ENCODE peak calls at places on chromosomes 6 and 20, in eight cellular contexts. T is PC-3, D is GM23248, Z is HepG2, S is A673, Y is GM23338, Q is fibroblast of lung, R is H1. J is an unnamed sample. For H3K27me3, the result is how much of the 10 kb centered on the place peaks cover.

GRCh38 chr20:710762-711120 is 35.1 kb upstream of the SCRT2 start:
- DNase-seq in T (no peak), D (no peak), Q (no peak), R (no peak), Y (peak), S (no peak), Z (no peak), J (no peak)

GRCh38 chr20:760751-761417 is 7.4 kb downstream of the SLC52A3 start:
- DNase-seq in Z (peak), T (no peak), S (peak), R (peak), D (peak), Y (peak), Q (no peak), J (no peak)

GRCh38 chr6:116115781-116116180 is 10.2 kb downstream of the COL10A1 start:
- DNase-seq in T (peak), Y (no peak), Z (no peak), S (peak), R (no peak), D (peak), Q (peak), J (no peak)

GRCh38 chr6:44002591-44003344 is 124.5 kb downstream of the MRPL14 start:
- DNase-seq in T (no peak), R (peak), Z (no peak), Q (peak), Y (peak), D (peak), S (peak), J (peak)

GRCh38 chr6:11653028-11653583 is 115.6 kb downstream of the TMEM170B start:
- DNase-seq in R (peak), T (peak), D (peak), Y (peak), S (peak), Z (peak), Q (peak), J (peak)

GRCh38 chr20:37915800-37916570 is 13.1 kb downstream of the VSTM2L start:
- DNase-seq in Q (no peak), R (no peak), Z (peak), Y (peak), D (no peak), T (no peak), S (peak), J (no peak)

GRCh38 chr20:23205221-23205620 is 119.1 kb upstream of the CD93 start:
- DNase-seq in D (no peak), S (no peak), Q (no peak), Y (peak), T (no peak), Z (no peak), R (no peak), J (no peak)

GRCh38 chr20:53399592-53400335 is 193.9 kb downstream of the ZNF217 start:
- DNase-seq in Y (no peak), R (no peak), T (no peak), Z (no peak), D (no peak), Q (no peak), S (no peak), J (peak)

GRCh38 chr6:24600903-24601302 is 45.1 kb downstream of the KIAA0319 start:
- DNase-seq in T (no peak), D (no peak), Z (no peak), S (no peak), R (no peak), Y (peak), Q (no peak), J (no peak)

GRCh38 chr20:61868466-61869090 is 197.1 kb downstream of the TAF4 start:
- DNase-seq in D (no peak), T (no peak), R (no peak), Q (no peak), Y (no peak), S (no peak), Z (no peak), J (no peak)

GRCh38 chr6:104943781-104944180 is 13.1 kb upstream of the LIN28B start:
- DNase-seq in R (no peak), Q (peak), T (peak), D (peak), Z (no peak), Y (no peak), S (peak), J (no peak)

GRCh38 chr20:47883186-47883585 is 97.9 kb upstream of the SULF2 start:
- DNase-seq in Y (no peak), Z (no peak), R (no peak), T (no peak), S (no peak), D (no peak), Q (no peak), J (no peak)

GRCh38 chr6:138162104-138162946 is 586 bp downstream of the ARFGEF3 start:
- DNase-seq in Z (no peak), D (peak), S (peak), R (no peak), T (peak), Q (peak), Y (peak), J (no peak)

GRCh38 chr6:17870302-17871168 is 116.9 kb downstream of the KIF13A start:
- DNase-seq in Y (no peak), D (peak), Q (no peak), R (no peak), S (no peak), T (no peak), Z (no peak), J (no peak)

GRCh38 chr20:62737271-62737761 is 28.7 kb downstream of the NTSR1 start:
- DNase-seq in R (no peak), S (no peak), Q (peak), D (no peak), Y (no peak), Z (no peak), T (no peak), J (no peak)

GRCh38 chr6:162940426-162940825 is 212.7 kb downstream of the PACRG start:
- DNase-seq in Q (peak), D (peak), R (no peak), T (no peak), S (no peak), Z (no peak), Y (no peak), J (no peak)

DNA sequence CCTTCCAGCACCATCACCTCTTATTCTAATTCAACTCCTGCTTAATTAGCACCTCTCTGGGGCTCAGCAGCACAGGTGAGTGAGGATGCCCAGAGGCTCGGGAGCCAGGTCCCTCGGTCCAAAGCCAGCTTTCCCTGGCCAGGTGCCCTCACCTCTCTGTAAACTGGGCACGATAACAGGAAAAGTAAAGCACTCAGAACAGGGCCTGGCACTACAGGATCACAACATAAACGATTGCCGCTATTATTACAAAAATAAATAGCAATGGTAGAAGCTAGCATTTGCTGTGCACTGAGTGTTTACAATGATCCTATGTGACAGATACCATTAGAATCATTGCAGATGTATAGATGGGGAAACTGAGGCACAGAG is 2.6 kb downstream of the BPIFB2 start:
- DNase-seq in D (no peak), Y (no peak), S (no peak), Q (no peak), T (no peak), Z (no peak), R (no peak), J (no peak)
- H3K27me3 ChIP-seq in D (under half), Y (under half), S (under half), Q (under half), T (under half), Z (under half), R (under half), J (under half)

DNA sequence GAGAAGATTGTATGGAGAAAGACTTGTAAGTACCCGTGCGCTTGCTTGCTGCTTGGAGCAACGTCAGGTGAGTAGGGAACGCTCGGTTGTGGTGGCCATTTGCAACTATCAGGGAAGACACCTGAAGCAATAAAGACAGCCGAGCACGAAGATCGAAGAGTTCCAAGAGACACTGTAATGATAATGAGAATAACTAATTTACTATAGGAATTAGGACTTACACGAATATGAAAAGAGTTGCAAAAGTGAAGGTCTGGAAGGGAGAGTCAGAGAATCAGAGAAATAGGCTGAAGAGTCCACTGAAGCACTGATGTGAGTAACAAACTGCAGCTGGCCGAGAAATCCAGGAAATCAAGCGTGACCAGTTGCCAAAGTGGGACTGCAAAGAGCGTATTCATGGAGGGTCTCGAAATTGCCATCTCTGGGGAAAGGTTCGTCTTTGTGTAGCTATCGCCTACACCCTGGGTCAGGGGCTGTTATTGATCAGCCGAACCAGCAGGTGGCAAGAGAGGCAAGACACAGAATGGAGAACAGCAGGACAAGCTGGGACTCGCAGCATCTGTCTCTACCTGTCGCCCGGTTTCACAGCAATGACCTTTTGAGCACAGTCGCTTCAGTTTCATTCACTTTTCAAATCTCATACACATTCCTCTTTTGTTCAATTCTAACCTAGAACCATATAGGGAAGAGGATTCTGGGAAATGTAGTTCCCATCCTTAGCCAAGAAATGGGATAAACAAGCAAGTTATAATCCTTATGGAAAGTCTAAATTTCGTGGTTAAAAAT is 26.2 kb downstream of the LOC128125822 start:
- DNase-seq in R (no peak), T (peak), Y (peak), D (peak), Z (peak), S (peak), Q (peak), J (peak)
- TF ChIP-seq EZH2 in R (no peak), T (no peak), Y (no peak), D (no peak), Z (no peak), S (no peak), Q (no peak), J (no peak)

GRCh38 chr20:49478754-49479689 is 3.4 kb downstream of the KCNB1 start:
- DNase-seq in Y (no peak), R (no peak), T (no peak), Q (no peak), Z (no peak), S (no peak), D (no peak), J (no peak)

GRCh38 chr20:49480236-49480635 is 2.2 kb downstream of the KCNB1 start:
- DNase-seq in Y (no peak), R (no peak), D (no peak), T (no peak), S (no peak), Q (no peak), Z (no peak), J (no peak)

GRCh38 chr20:49478266-49478665 is 4.2 kb downstream of the KCNB1 start:
- DNase-seq in D (no peak), Y (no peak), Z (no peak), S (no peak), Q (no peak), R (no peak), T (no peak), J (no peak)

GRCh38 chr20:49481116-49481515 is 1.4 kb downstream of the KCNB1 start:
- DNase-seq in T (no peak), R (no peak), S (no peak), Y (no peak), D (no peak), Q (no peak), Z (no peak), J (no peak)

GRCh38 chr20:49479785-49480184 is 2.7 kb downstream of the KCNB1 start:
- DNase-seq in Z (peak), S (no peak), R (no peak), Y (no peak), D (no peak), Q (no peak), T (no peak), J (no peak)
- H3K27me3 ChIP-seq in Z (under half), S (under half), R (under half), Y (under half), D (under half), Q (under half), T (under half), J (under half)

GRCh38 chr20:25236450-25237304 is 11.2 kb upstream of the PYGB start:
- DNase-seq in Q (no peak), D (no peak), R (no peak), T (no peak), Y (no peak), Z (no peak), S (no peak), J (no peak)

GRCh38 chr20:25239387-25240370 is 8.2 kb upstream of the PYGB start:
- DNase-seq in D (no peak), S (no peak), Y (no peak), R (no peak), Q (no peak), Z (no peak), T (no peak), J (no peak)

GRCh38 chr20:25238319-25239037 is 9.4 kb upstream of the PYGB start:
- DNase-seq in Z (no peak), Q (peak), S (no peak), Y (no peak), T (peak), R (no peak), D (peak), J (peak)

GRCh38 chr20:25242231-25242630 is 5.7 kb upstream of the PYGB start:
- DNase-seq in Y (no peak), Z (no peak), Q (no peak), S (no peak), R (no peak), T (no peak), D (no peak), J (no peak)

GRCh38 chr20:25237610-25238318 is 10.1 kb upstream of the PYGB start:
- DNase-seq in Z (peak), Q (peak), D (peak), R (no peak), Y (no peak), T (peak), S (peak), J (peak)
- TF ChIP-seq EZH2 in Z (no peak), Q (no peak), D (no peak), R (no peak), Y (no peak), T (no peak), S (no peak), J (no peak)

DNA sequence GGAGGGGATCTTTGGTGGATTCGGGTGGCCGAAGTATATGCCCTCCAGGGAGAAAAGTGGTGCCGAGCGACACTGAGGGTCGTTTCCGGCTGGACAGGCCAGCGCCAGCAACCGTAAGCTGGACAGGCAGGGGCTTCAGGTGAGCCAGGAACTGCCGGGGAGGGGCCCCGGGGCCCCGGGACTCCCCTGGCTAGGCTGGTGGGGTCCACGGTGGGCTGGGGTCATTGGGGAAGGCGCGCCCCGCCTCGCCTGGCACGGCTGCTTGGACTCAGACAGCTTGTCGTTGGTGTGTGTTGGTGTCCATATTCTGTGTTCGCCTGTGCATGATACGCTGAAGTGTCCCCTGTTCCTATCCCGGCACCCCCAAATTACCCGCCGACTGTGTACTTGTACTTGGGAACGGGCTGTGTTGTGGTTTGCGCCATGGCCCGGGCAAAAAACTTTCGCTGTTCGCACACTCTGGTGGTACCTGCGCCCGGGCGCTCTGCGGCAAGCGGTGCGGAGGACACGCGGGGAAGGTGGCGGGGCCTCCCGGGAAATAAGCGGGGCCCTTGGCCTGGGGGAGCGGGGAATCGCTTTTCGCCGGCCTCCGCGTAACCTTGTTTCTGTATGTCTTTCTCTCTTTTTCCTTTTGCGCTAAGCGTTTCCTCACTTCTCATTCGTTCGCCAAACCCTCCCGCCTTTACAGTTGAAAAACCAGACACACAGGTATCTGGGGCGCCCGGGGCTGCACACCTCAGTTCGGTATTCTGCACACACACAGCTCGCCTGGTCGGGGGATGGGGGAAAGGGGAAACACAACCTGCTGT is 3.2 kb downstream of the GNAS start:
- DNase-seq in D (no peak), Q (no peak), T (peak), R (no peak), Y (no peak), Z (no peak), S (no peak), J (no peak)
- H3K27me3 ChIP-seq in D (under half), Q (under half), T (under half), R (half or more), Y (half or more), Z (under half), S (half or more), J (under half)

GRCh38 chr6:50843842-50844241 is 25.2 kb downstream of the TFAP2B start:
- DNase-seq in R (no peak), Q (no peak), Y (peak), T (peak), Z (no peak), S (no peak), D (no peak), J (no peak)
- TF ChIP-seq EZH2 in R (no peak), Q (no peak), Y (no peak), T (no peak), Z (no peak), S (no peak), D (no peak), J (no peak)

GRCh38 chr6:30113843-30114242 is 953 bp upstream of the TRIM31 start:
- DNase-seq in D (no peak), R (no peak), Z (no peak), S (no peak), Y (no peak), T (no peak), Q (no peak), J (no peak)
- H3K27me3 ChIP-seq in D (under half), R (under half), Z (under half), S (under half), Y (half or more), T (under half), Q (under half), J (under half)

GRCh38 chr6:145897552-145897951 is 66.6 kb downstream of the SHPRH start:
- DNase-seq in Z (no peak), T (no peak), Q (no peak), D (no peak), Y (no peak), S (no peak), R (no peak), J (no peak)

GRCh38 chr6:145899915-145900569 is 64.1 kb downstream of the SHPRH start:
- DNase-seq in Q (no peak), D (no peak), R (no peak), S (no peak), Y (no peak), Z (no peak), T (no peak), J (no peak)

GRCh38 chr6:145895802-145896201 is 68.4 kb downstream of the SHPRH start:
- DNase-seq in Y (no peak), Q (peak), T (peak), S (peak), Z (no peak), R (no peak), D (peak), J (no peak)

GRCh38 chr6:145893586-145893985 is 70.6 kb downstream of the SHPRH start:
- DNase-seq in Z (no peak), Q (no peak), R (no peak), T (no peak), S (no peak), D (no peak), Y (no peak), J (no peak)

GRCh38 chr6:145898376-145898775 is 65.8 kb downstream of the SHPRH start:
- DNase-seq in Y (no peak), S (no peak), Z (no peak), D (no peak), T (peak), Q (no peak), R (no peak), J (no peak)
- TF ChIP-seq EZH2 in Y (no peak), S (no peak), Z (no peak), D (no peak), T (no peak), Q (no peak), R (no peak), J (no peak)

DNA sequence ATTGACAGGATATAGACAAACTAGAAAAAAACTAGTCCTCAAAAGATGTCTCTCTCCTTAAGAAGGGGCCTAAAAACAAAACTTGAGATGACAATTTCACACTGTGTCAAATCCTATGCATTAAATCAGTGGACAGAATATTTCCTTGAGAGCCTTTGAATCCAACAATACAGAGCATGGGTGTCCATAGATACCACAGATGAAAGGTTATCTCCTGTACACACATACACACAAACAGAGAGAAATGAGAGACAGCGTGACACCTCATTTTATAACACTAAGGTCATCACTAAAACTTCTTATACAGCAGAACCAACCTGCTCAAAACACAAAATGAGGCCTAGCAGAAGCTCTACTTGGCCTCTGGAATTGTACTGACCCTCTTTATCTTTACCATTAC is 55.5 kb downstream of the MAP7 start:
- DNase-seq in D (no peak), S (no peak), Q (no peak), Z (no peak), R (no peak), Y (no peak), T (no peak), J (no peak)
- H3K27me3 ChIP-seq in D (under half), S (under half), Q (under half), Z (under half), R (under half), Y (under half), T (under half), J (under half)

GRCh38 chr6:10391799-10392198 is 23.1 kb downstream of the TFAP2A start:
- DNase-seq in D (no peak), T (no peak), Y (peak), S (no peak), Z (no peak), R (no peak), Q (no peak), J (no peak)

GRCh38 chr6:10391299-10391630 is 23.6 kb downstream of the TFAP2A start:
- DNase-seq in D (no peak), T (no peak), Z (no peak), R (no peak), S (no peak), Q (no peak), Y (no peak), J (no peak)

GRCh38 chr6:10393544-10394225 is 21.2 kb downstream of the TFAP2A start:
- DNase-seq in Y (no peak), Q (no peak), D (no peak), S (no peak), Z (no peak), T (no peak), R (no peak), J (no peak)

GRCh38 chr6:10389739-10390494 is 25.0 kb downstream of the TFAP2A start:
- DNase-seq in T (no peak), Z (no peak), R (no peak), Q (no peak), D (no peak), Y (peak), S (no peak), J (no peak)

GRCh38 chr6:10390495-10391298 is 24.2 kb downstream of the TFAP2A start:
- DNase-seq in Z (no peak), Q (no peak), T (no peak), R (no peak), D (no peak), S (no peak), Y (no peak), J (no peak)
- TF ChIP-seq EZH2 in Z (no peak), Q (peak), T (no peak), R (peak), D (peak), S (no peak), Y (peak), J (peak)

J was measured in astrocyte.